ENCODE peak calls at places on chromosomes 7 and 10, in six cellular contexts. D is T-helper 2 cell, A is kidney epithelial cell, F is fibroblast of lung, W is substantia nigra, O is GM18507. Q is an unnamed sample.
A peak's percentile ranks its signal among the peaks of the same experiment; 100 is the strongest.

GRCh38 chr10:86064219-86064618 is 302.4 kb downstream of the GRID1 start:
- DNase-seq in O (no peak), F (no peak), W (no peak), A (no peak), D (no peak), Q (no peak)

GRCh38 chr10:930415-931325 is 835 bp downstream of the LARP4B start:
- DNase-seq in A (no peak), O (no peak), F (peak; percentile 22), D (peak; percentile 2), W (no peak), Q (no peak)

GRCh38 chr7:64628192-64628591 is 37.7 kb upstream of the ZNF107 start:
- DNase-seq in O (no peak), A (no peak), W (no peak), D (no peak), F (no peak), Q (no peak)

GRCh38 chr10:75449320-75450061 is 18.1 kb downstream of the LRMDA start:
- DNase-seq in F (no peak), D (no peak), W (no peak), O (no peak), A (no peak), Q (no peak)

GRCh38 chr10:26555719-26556368 is 117.7 kb downstream of the APBB1IP start:
- DNase-seq in O (no peak), W (no peak), D (no peak), F (peak; percentile 51), A (peak; percentile 73), Q (no peak)

GRCh38 chr10:96585726-96586418 is 940 bp downstream of the TM9SF3 start:
- DNase-seq in W (no peak), A (no peak), D (no peak), O (no peak), F (peak; percentile 5), Q (no peak)

GRCh38 chr7:138089080-138089901 is 13.0 kb downstream of the AKR1D1 start:
- DNase-seq in O (no peak), D (no peak), F (peak; percentile 11), A (no peak), W (no peak), Q (no peak)

GRCh38 chr7:89887489-89887888 is 266.8 kb upstream of the STEAP1 start:
- DNase-seq in O (no peak), D (no peak), W (no peak), F (no peak), A (no peak), Q (no peak)

GRCh38 chr10:6924166-6924565 is 344.1 kb upstream of the PRKCQ start:
- DNase-seq in F (peak; percentile 65), W (no peak), O (no peak), A (peak; percentile 12), D (no peak), Q (no peak)

GRCh38 chr7:20085086-20085485 is 132.1 kb downstream of the MACC1 start:
- DNase-seq in W (no peak), A (no peak), F (peak; percentile 24), O (no peak), D (no peak), Q (no peak)

GRCh38 chr7:42236266-42237161 is 495 bp downstream of the GLI3 start:
- DNase-seq in A (no peak), W (no peak), O (no peak), F (peak; percentile 74), D (no peak), Q (no peak)

GRCh38 chr7:148242271-148242801 is 348.2 kb upstream of the C7orf33 start:
- DNase-seq in W (peak; percentile 29), F (peak; percentile 60), D (no peak), A (peak; percentile 12), O (no peak), Q (peak; percentile 48)

GRCh38 chr7:45591101-45591906 is 17.1 kb downstream of the ADCY1 start:
- DNase-seq in O (no peak), F (no peak), W (no peak), A (no peak), D (no peak), Q (no peak)

GRCh38 chr7:64871761-64872160 is 31.3 kb upstream of the ZNF273 start:
- DNase-seq in W (no peak), O (no peak), A (no peak), D (no peak), F (no peak), Q (no peak)

GRCh38 chr10:104342941-104343411 is 4.7 kb upstream of the ITPRIP start:
- DNase-seq in D (no peak), W (no peak), A (no peak), O (no peak), F (peak; percentile 61), Q (no peak)

GRCh38 chr7:66380285-66380888 is 175.3 kb downstream of the TPST1 start:
- DNase-seq in F (peak; percentile 20), D (no peak), W (no peak), O (no peak), A (no peak), Q (no peak)

GRCh38 chr7:91496251-91496820 is 232.1 kb downstream of the FZD1 start:
- DNase-seq in A (no peak), D (no peak), W (no peak), O (no peak), F (no peak), Q (no peak)

GRCh38 chr7:99674995-99675742 is 4.6 kb downstream of the CYP3A5 start:
- DNase-seq in W (no peak), A (no peak), F (no peak), D (no peak), O (no peak), Q (no peak)

GRCh38 chr10:71467161-71467560 is 70.4 kb downstream of the CDH23 start:
- DNase-seq in W (no peak), D (no peak), O (no peak), F (no peak), A (no peak), Q (no peak)

GRCh38 chr10:95694665-95695064 is 938 bp upstream of the TCTN3 start:
- DNase-seq in D (no peak), W (no peak), F (no peak), O (no peak), A (no peak), Q (no peak)

GRCh38 chr7:157139142-157140117 is 704 bp downstream of the UBE3C start:
- DNase-seq in A (no peak), W (no peak), F (peak; percentile 39), O (peak; percentile 29), D (peak; percentile 31), Q (peak; percentile 52)

GRCh38 chr10:114962441-114962840 is 24.4 kb downstream of the TRUB1 start:
- DNase-seq in D (no peak), O (no peak), F (no peak), W (no peak), A (no peak), Q (no peak)

GRCh38 chr10:43362191-43362839 is 9.1 kb upstream of the FXYD4 start:
- DNase-seq in O (peak; percentile 96), D (peak; percentile 97), A (peak; percentile 92), F (peak; percentile 83), W (peak; percentile 71), Q (peak; percentile 96)

GRCh38 chr10:77510695-77511094 is 126.9 kb downstream of the KCNMA1 start:
- DNase-seq in W (no peak), D (no peak), O (no peak), A (no peak), F (no peak), Q (no peak)

GRCh38 chr7:49700841-49701240 is 72.6 kb upstream of the VWC2 start:
- DNase-seq in A (no peak), W (no peak), O (no peak), F (no peak), D (no peak), Q (no peak)

GRCh38 chr7:107579881-107580715 is at the start of gene BCAP29:
- DNase-seq in A (no peak), O (peak; percentile 72), D (peak; percentile 51), F (peak; percentile 47), W (peak; percentile 64), Q (peak; percentile 53)

GRCh38 chr7:42566981-42567510 is 330.0 kb upstream of the GLI3 start:
- DNase-seq in A (no peak), W (no peak), O (no peak), F (peak; percentile 22), D (no peak), Q (no peak)

GRCh38 chr7:138328215-138328614 is 131.8 kb upstream of the TRIM24 start:
- DNase-seq in O (no peak), A (no peak), D (no peak), F (no peak), W (no peak), Q (no peak)

GRCh38 chr7:44279731-44280505 is 45.5 kb downstream of the CAMK2B start:
- DNase-seq in D (no peak), O (no peak), A (no peak), W (no peak), F (no peak), Q (no peak)

GRCh38 chr7:46007194-46007593 is 86.1 kb upstream of the IGFBP3 start:
- DNase-seq in A (no peak), W (no peak), D (no peak), F (no peak), O (no peak), Q (no peak)